ENCODE peak calls at places on chromosomes 1 and 21, in four cellular contexts. L, J, Q and D are unnamed samples. For H3K79me2, the result is how much of the 10 kb centered on the place peaks cover.

GRCh38 chr1:42957880-42958487 is 684 bp downstream of the SLC2A1 start:
- DNase-seq in L (peak), J (peak), Q (peak), D (peak)

GRCh38 chr1:46166521-46167462 is 8.1 kb upstream of the TSPAN1 start:
- DNase-seq in Q (peak), L (peak), J (no peak), D (peak)

GRCh38 chr1:202283379-202283844 is 58.3 kb downstream of the UBE2T start:
- DNase-seq in L (no peak), J (no peak), Q (no peak), D (peak)

GRCh38 chr1:181603735-181604410 is 120.6 kb downstream of the CACNA1E start:
- DNase-seq in L (no peak), J (no peak), Q (no peak), D (no peak)

GRCh38 chr21:37358392-37358791 is 8.2 kb upstream of the DYRK1A start:
- DNase-seq in J (no peak), Q (no peak), L (no peak), D (no peak)

GRCh38 chr1:225517697-225518096 is 89.9 kb upstream of the LBR start:
- DNase-seq in Q (no peak), J (peak), L (no peak), D (no peak)

GRCh38 chr1:237864338-237865244 is 26.1 kb downstream of the ZP4 start:
- DNase-seq in J (peak), L (peak), Q (peak), D (no peak)

GRCh38 chr1:204046346-204046745 is 26.6 kb upstream of the SOX13 start:
- DNase-seq in J (no peak), L (no peak), Q (no peak), D (no peak)

GRCh38 chr1:232629250-232630046 is 485 bp downstream of the SIPA1L2 start:
- DNase-seq in L (peak), J (peak), Q (peak), D (no peak)

GRCh38 chr1:182357913-182358312 is 33.7 kb downstream of the GLUL start:
- DNase-seq in J (no peak), Q (peak), L (no peak), D (no peak)

GRCh38 chr1:147723691-147724323 is 36.6 kb downstream of the GJA5 start:
- DNase-seq in Q (peak), L (peak), J (peak), D (peak)

GRCh38 chr1:159444507-159444906 is 5.0 kb downstream of the OR10J1 start:
- DNase-seq in L (no peak), J (no peak), Q (no peak), D (no peak)

GRCh38 chr1:29639741-29640427 is 403.6 kb downstream of the PTPRU start:
- DNase-seq in Q (no peak), L (no peak), J (peak), D (no peak)

GRCh38 chr1:3669421-3669821 is 17.1 kb downstream of the TP73 start:
- DNase-seq in L (no peak), Q (no peak), J (no peak), D (no peak)

GRCh38 chr1:94067196-94067595 is 53.8 kb downstream of the ABCA4 start:
- DNase-seq in J (no peak), Q (no peak), L (no peak), D (no peak)

GRCh38 chr21:42193131-42193671 is 25.7 kb upstream of the ABCG1 start:
- DNase-seq in J (no peak), L (no peak), Q (no peak), D (no peak)

GRCh38 chr1:1630965-1631792 is 794 bp upstream of the MMP23B start:
- DNase-seq in Q (peak), L (peak), J (peak), D (no peak)

GRCh38 chr21:35232545-35233176 is 183.6 kb upstream of the RUNX1 start:
- DNase-seq in Q (no peak), L (no peak), J (peak), D (no peak)

DNA sequence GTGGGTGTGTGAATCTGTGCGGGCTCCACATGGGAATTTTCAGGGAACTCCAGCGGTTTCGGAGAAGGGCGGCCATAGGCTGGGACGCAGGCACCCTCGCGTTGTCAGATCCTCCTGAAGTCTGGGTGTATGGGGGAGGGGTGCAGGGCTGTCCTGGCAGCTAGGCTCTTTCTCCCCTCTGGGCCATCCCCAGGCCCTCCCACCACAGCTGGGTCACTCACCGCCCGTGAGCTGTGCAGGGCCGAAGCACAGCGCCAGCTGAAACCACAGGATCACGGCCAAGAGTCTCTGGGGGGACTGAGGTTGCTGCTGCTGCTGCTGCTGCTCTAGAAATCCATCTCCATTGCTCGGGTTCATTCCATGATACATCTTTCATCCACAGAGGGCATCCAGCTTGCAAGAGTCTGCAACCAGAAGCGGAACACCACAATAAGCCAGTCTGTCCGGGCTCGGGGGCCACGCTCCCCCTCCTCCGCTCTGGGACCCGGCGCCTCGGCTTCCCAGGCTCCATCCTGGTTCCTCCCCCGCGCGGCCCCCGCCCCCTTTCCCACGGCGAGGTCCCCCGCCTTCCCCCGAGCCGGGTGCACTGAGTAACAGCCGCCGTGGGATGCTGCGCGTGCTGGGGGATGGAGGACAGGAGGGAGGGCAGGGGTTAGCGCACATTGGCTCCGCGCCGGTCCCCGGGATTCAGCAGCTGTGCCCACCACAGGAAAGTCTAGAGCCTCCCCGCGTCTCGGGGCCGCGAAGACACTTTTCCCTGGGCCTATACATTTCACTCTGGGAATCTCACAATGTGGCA is 720 bp downstream of the SUSD4 start:
- DNase-seq in J (peak), L (peak), Q (peak), D (no peak)
- H3K4me3 ChIP-seq in J (no peak), L (peak), Q (peak), D (peak)

DNA sequence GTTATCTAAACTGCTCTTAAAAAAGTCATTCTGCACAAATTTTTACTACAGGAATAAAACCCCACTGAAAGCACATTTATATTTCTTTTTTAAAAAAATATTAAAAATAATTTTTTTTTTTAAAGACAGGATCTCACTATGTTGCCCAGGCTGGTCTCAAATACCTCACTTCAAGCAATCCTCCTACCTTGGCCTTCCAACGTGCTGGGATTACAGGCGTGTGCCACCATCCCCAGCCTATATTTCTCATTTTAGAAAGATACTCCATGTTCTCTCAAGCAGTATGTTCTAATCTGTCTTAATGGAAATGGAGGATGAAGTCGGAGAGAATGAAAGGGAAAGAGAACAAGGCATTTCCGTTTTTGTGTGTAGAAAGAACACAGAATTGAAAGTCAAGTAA is 17.1 kb downstream of the USP24 start:
- DNase-seq in L (no peak), J (no peak), Q (no peak), D (no peak)
- H3K79me2 ChIP-seq in L (half or more), J (under half), Q (half or more), D (under half)

DNA sequence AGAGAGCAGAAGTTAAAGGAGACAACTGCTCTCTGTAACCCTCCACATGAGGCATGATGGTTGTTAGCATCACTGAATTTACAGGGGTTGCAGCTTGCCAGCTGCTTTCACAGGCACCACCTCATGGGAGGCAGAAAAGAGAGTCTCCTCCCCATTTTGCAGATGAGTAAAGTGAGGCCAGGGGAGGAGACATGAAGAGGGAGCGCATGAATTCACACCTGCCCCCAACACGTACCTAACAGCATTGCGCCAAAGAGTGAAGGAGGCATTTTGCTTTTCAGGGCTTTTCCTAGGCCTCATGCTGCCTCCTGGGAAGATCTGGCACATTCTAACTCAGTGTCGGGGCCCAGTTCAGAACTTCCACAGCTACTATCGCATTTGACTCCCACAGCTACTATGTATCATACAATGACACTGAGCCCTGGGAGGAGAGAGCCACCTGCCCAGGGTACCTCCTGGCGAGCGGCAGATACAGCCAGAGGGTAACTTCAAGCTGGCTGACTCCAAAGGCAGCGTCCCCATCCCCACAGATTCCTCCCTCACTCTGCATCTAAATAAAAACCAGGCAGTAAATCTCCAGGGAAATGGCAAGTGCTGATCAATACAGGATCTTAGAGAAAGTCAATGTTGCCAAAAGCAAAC is 34.0 kb downstream of the GLIS1 start:
- DNase-seq in L (peak), Q (no peak), J (peak), D (no peak)
- H3K4me3 ChIP-seq in L (peak), Q (no peak), J (no peak), D (no peak)

GRCh38 chr21:33915368-33916199 is at the start of gene ATP5PO:
- DNase-seq in J (peak), L (peak), Q (peak), D (peak)
- H3K79me2 ChIP-seq in J (under half), L (under half), Q (under half), D (under half)

GRCh38 chr1:245512980-245513578 is 358.3 kb downstream of the KIF26B start:
- DNase-seq in Q (peak), L (peak), J (peak), D (no peak)
- H3K4me3 ChIP-seq in Q (no peak), L (no peak), J (no peak), D (no peak)

DNA sequence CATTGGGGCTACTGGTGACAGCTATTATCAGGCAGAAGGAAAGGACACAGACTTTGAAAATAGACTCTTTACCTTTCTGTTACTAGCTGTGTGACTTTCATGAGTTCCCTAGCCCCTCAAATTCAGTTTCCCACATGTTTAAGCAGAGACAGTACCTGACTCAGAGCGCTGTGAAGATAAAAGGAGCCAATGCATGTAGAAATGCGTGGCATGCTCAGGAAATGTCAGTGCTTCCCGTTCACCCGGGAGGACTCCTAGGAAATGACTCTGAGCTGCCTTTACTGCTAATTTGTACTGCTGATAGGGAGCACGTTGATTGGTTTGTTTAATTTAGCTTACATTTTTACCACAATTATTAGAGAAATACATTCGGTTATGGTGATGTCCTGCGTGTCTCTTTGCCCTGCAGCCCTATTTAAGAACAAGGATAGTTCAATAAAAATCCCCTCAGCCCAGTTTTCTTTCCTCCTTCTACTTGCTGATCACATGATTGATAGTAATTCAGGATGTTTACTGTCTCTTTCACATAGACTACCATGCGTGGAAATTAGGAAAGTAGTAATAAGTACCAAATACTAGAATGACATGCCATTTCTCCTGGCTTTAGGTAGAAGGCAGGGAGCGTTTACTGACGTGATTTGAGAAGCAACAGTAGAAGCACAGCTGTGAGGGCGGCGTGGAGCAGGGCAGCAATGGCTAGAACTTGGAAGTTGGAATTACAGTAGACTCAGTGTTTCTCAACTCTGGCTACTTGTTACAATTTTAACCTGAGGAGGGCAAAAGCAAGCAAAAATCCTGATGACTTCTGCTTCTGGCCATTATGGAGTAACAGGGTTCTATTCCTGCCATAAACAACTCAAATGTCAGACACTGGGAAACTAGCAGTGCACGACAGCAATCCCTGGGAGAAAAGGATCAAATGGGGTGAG is 15.9 kb downstream of the PDIK1L start:
- DNase-seq in L (no peak), J (peak), Q (no peak), D (no peak)
- H3K79me2 ChIP-seq in L (under half), J (under half), Q (under half), D (under half)